ENCODE peak calls at places on chromosomes 3 and 15, in ten cellular contexts. F, P, G, B, C, L, A, O, R and K are unnamed samples.

GRCh38 chr15:100732359-100733055 is 130.1 kb downstream of the ASB7 start:
- DNase-seq in F (peak; percentile 49), P (no peak), G (no peak), B (no peak), C (no peak), L (no peak), A (no peak), O (no peak), R (no peak), K (no peak)

GRCh38 chr3:14920536-14920935 is 26.8 kb upstream of the NR2C2 start:
- DNase-seq in F (no peak), P (no peak), G (no peak), B (no peak), C (no peak), L (no peak), A (no peak), O (no peak), R (no peak), K (no peak)

GRCh38 chr15:25832158-25832557 is 31.0 kb downstream of the ATP10A start:
- DNase-seq in F (no peak), P (no peak), G (no peak), B (no peak), C (no peak), L (no peak), A (no peak), O (no peak), R (no peak), K (no peak)

GRCh38 chr15:92970656-92971055 is 70.5 kb downstream of the CHD2 start:
- DNase-seq in F (no peak), P (no peak), G (no peak), B (no peak), C (no peak), L (no peak), A (no peak), O (no peak), R (no peak), K (no peak)

GRCh38 chr3:195762249-195762585 is 41.4 kb downstream of the MUC20 start:
- DNase-seq in F (no peak), P (no peak), G (no peak), B (no peak), C (no peak), L (no peak), A (no peak), O (no peak), R (no peak), K (no peak)

GRCh38 chr3:171320721-171321120 is 139.5 kb downstream of the TNIK start:
- DNase-seq in F (no peak), P (no peak), G (peak; percentile 42), B (no peak), C (no peak), L (no peak), A (no peak), O (no peak), R (no peak), K (no peak)

GRCh38 chr3:134009345-134010000 is 20.3 kb downstream of the SLCO2A1 start:
- DNase-seq in F (peak; percentile 64), P (no peak), G (no peak), B (no peak), C (no peak), L (no peak), A (no peak), O (no peak), R (no peak), K (no peak)

GRCh38 chr15:38050529-38050928 is 116.1 kb downstream of the TMCO5A start:
- DNase-seq in F (peak; percentile 73), P (no peak), G (peak; percentile 3), B (no peak), C (no peak), L (no peak), A (no peak), O (no peak), R (no peak), K (no peak)

GRCh38 chr3:120597445-120598049 is 1.4 kb downstream of the NDUFB4 start:
- DNase-seq in F (no peak), P (no peak), G (no peak), B (no peak), C (no peak), L (no peak), A (no peak), O (no peak), R (no peak), K (no peak)

GRCh38 chr3:10238330-10238995 is 9.8 kb upstream of the TATDN2 start:
- DNase-seq in F (no peak), P (no peak), G (peak; percentile 60), B (peak; percentile 35), C (no peak), L (no peak), A (no peak), O (no peak), R (no peak), K (no peak)